ENCODE peak calls at places on chromosomes 4 and X, in four cellular contexts. R, H, O and S are unnamed samples.

GRCh38 chr4:145170209-145170608 is 10.2 kb downstream of the OTUD4 start:
- DNase-seq in O (peak), R (no peak), H (no peak), S (peak)

GRCh38 chr4:52103314-52103713 is 52.2 kb downstream of the SPATA18 start:
- DNase-seq in R (no peak), H (no peak), O (peak), S (no peak)

GRCh38 chr4:168632246-168632832 is 135.5 kb downstream of the PALLD start:
- DNase-seq in O (peak), H (no peak), R (no peak), S (no peak)

GRCh38 chr4:763922-764321 is 58.3 kb downstream of the PCGF3 start:
- DNase-seq in H (no peak), O (no peak), R (no peak), S (no peak)

GRCh38 chr4:60805500-60806313 is 394.4 kb upstream of the ADGRL3 start:
- DNase-seq in O (peak), R (no peak), H (no peak), S (peak)

GRCh38 chrX:15751160-15751819 is 13.2 kb downstream of the CA5B start:
- DNase-seq in H (no peak), O (no peak), R (no peak), S (peak)

GRCh38 chr4:55925235-55925634 is 23.5 kb upstream of the CEP135 start:
- DNase-seq in R (no peak), O (no peak), H (no peak), S (peak)

GRCh38 chrX:140817943-140818342 is 108.4 kb downstream of the LINC00632 start:
- DNase-seq in R (no peak), H (no peak), O (peak), S (peak)

GRCh38 chr4:26782168-26782829 is 78.3 kb upstream of the STIM2 start:
- DNase-seq in H (no peak), O (no peak), R (no peak), S (no peak)

GRCh38 chr4:3867403-3868100 is 101.4 kb downstream of the ADRA2C start:
- DNase-seq in H (peak), R (no peak), O (no peak), S (no peak)

GRCh38 chr4:136383126-136383525 is 1149.2 kb downstream of the PCDH18 start:
- DNase-seq in H (no peak), O (no peak), R (no peak), S (peak)

GRCh38 chr4:121814756-121815155 is 8.9 kb downstream of the CCNA2 start:
- DNase-seq in R (no peak), O (no peak), H (no peak), S (peak)

GRCh38 chr4:121817701-121818100 is 6.0 kb downstream of the CCNA2 start:
- DNase-seq in H (no peak), O (no peak), R (no peak), S (no peak)

GRCh38 chr4:121819216-121819980 is 4.3 kb downstream of the CCNA2 start:
- DNase-seq in O (no peak), H (no peak), R (no peak), S (no peak)

GRCh38 chr4:121817006-121817405 is 6.7 kb downstream of the CCNA2 start:
- DNase-seq in O (no peak), H (no peak), R (no peak), S (no peak)

DNA sequence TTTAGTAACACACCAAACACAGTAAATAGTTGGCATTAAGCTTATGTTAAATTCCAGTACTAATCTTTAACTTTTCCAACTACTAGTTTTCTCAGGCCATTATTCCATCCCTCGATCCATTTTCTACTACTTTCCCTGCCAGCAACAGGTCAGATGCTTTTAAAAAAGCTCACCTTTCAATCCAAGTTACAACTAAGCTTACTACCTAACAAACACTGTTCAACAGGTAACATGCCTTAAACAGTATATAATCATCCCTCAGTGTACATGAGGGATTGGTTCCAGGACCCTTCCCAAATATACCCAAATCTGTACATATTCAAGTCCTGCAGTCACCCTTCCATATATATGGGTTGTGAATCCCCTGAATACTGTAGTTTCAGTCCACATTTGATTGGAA is 5.5 kb downstream of the CCNA2 start:
- DNase-seq in R (no peak), H (no peak), O (no peak), S (no peak)
- H3K56ac ChIP-seq in R (no peak), H (no peak), O (no peak), S (no peak)

GRCh38 chr4:54363037-54363436 is 133.9 kb downstream of the PDGFRA start:
- DNase-seq in H (no peak), O (peak), R (no peak), S (no peak)

GRCh38 chr4:54359919-54360650 is 131.0 kb downstream of the PDGFRA start:
- DNase-seq in H (no peak), R (no peak), O (no peak), S (no peak)
- H3K56ac ChIP-seq in H (no peak), R (no peak), O (no peak), S (no peak)

DNA sequence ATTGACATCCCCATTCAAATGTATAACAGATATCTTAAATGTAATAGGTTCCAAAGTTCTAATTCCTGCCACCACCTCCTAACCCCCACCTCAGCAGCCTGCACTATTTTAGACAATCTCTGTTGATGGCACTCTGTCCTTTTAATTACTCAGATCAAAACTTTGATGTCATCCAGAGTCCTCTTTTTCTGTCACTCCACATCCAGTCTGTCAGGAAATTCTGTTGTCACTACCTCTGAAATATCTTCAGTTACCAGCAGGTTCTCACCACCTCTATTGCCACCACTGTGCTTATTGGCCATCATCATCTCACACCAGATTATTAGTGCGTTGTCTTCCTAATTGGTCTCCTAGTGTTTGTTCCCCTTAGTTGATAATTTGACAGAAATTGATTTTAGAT is 76.2 kb downstream of the PTPN13 start:
- DNase-seq in R (no peak), O (peak), H (no peak), S (no peak)
- H3K56ac ChIP-seq in R (no peak), O (no peak), H (no peak), S (no peak)

GRCh38 chr4:96170198-96170597 is 330.3 kb downstream of the PDHA2 start:
- DNase-seq in O (peak), H (peak), R (peak), S (no peak)

GRCh38 chr4:96175871-96176270 is 336.0 kb downstream of the PDHA2 start:
- DNase-seq in R (no peak), H (no peak), O (no peak), S (no peak)
- H3K56ac ChIP-seq in R (no peak), H (no peak), O (no peak), S (no peak)

GRCh38 chrX:127577884-127578283 is 474.3 kb downstream of the ACTRT1 start:
- DNase-seq in H (no peak), R (no peak), O (no peak), S (no peak)
- H3K56ac ChIP-seq in H (no peak), R (no peak), O (no peak), S (no peak)

GRCh38 chr4:148164529-148164928 is 277.7 kb downstream of the NR3C2 start:
- DNase-seq in O (no peak), H (no peak), R (no peak), S (no peak)

GRCh38 chr4:148166132-148166531 is 276.1 kb downstream of the NR3C2 start:
- DNase-seq in H (no peak), R (no peak), O (no peak), S (no peak)

GRCh38 chr4:148163011-148163410 is 279.2 kb downstream of the NR3C2 start:
- DNase-seq in R (no peak), O (peak), H (no peak), S (no peak)

GRCh38 chr4:148161601-148162000 is 280.6 kb downstream of the NR3C2 start:
- DNase-seq in R (no peak), O (no peak), H (no peak), S (no peak)

GRCh38 chr4:148162554-148162953 is 279.7 kb downstream of the NR3C2 start:
- DNase-seq in R (no peak), H (no peak), O (no peak), S (no peak)
- H3K56ac ChIP-seq in R (no peak), H (no peak), O (no peak), S (no peak)

GRCh38 chr4:62324215-62324614 is 1124.1 kb downstream of the ADGRL3 start:
- DNase-seq in R (no peak), O (no peak), H (no peak), S (no peak)

DNA sequence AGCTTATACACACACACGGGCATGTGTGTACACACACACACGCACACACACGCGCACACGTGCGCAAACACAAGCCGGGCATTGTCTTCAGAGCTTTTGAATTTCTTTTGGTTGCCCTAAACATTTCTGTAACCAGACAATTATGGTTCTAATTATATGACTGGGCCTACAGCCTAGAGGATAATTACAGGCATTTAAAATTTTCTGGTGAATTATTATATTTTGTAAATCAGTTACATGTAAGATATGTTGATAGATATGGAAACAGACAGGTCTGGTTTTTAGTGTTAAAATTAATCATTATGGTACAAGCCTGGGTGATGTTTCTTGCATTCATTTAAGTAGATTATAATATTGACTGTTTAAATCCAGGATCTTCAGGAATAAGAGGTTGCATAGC is 1120.5 kb downstream of the ADGRL3 start:
- DNase-seq in R (no peak), H (no peak), O (no peak), S (no peak)
- H3K56ac ChIP-seq in R (no peak), H (no peak), O (no peak), S (no peak)

GRCh38 chr4:129322947-129323346 is 227.0 kb downstream of the C4orf33 start:
- DNase-seq in H (no peak), R (no peak), O (peak), S (no peak)
- H3K56ac ChIP-seq in H (no peak), R (no peak), O (no peak), S (no peak)

GRCh38 chrX:107763647-107764046 is 11.9 kb downstream of the TSC22D3 start:
- DNase-seq in H (no peak), R (no peak), O (no peak), S (no peak)
- H3K56ac ChIP-seq in H (no peak), R (no peak), O (no peak), S (no peak)